ENCODE peak calls at places on chromosomes 12 and 14, in seven cellular contexts. Z is COLO829; G is SW480; O is iPS-NIHi11; I is omental fat pad; B is stimulated activated naive CD8-positive, alpha-beta T cell treated with anti-CD3 and anti-CD28 coated beads, Interleukin-15, Interleukin-2, amounts not matched to agents 100 U/mL and 50 U/mL, for 24 hours; E is right cardiac atrium. V is an unnamed sample.
A peak's percentile ranks its signal among the peaks of the same experiment; 100 is the strongest.

GRCh38 chr14:105641075-105641937 is 114.9 kb downstream of the TMEM121 start:
- DNase-seq in Z (no peak), G (no peak), O (no peak), I (no peak), B (no peak), E (no peak), V (no peak)

GRCh38 chr12:3667485-3667884 is 85.4 kb downstream of the CRACR2A start:
- DNase-seq in Z (no peak), G (no peak), O (no peak), I (no peak), B (no peak), E (no peak), V (no peak)

GRCh38 chr14:90452366-90452765 is 55.5 kb downstream of the CALM1 start:
- DNase-seq in Z (no peak), G (no peak), O (no peak), I (no peak), B (no peak), E (no peak), V (no peak)

GRCh38 chr14:103257211-103257962 is 76.7 kb upstream of the EIF5 start:
- DNase-seq in Z (no peak), G (peak; percentile 12), O (no peak), I (no peak), B (no peak), E (no peak), V (no peak)

GRCh38 chr12:26994109-26994508 is 20.1 kb downstream of the TM7SF3 start:
- DNase-seq in Z (no peak), G (no peak), O (no peak), I (no peak), B (no peak), E (no peak), V (no peak)

GRCh38 chr14:99081156-99081765 is 190.7 kb downstream of the BCL11B start:
- DNase-seq in Z (no peak), G (no peak), O (no peak), I (no peak), B (no peak), E (no peak), V (peak; percentile 6)

GRCh38 chr12:30598889-30599288 is 96.8 kb downstream of the IPO8 start:
- DNase-seq in Z (no peak), G (no peak), O (no peak), I (no peak), B (no peak), E (no peak), V (no peak)

GRCh38 chr12:21911832-21912231 is 29.4 kb downstream of the ABCC9 start:
- DNase-seq in Z (no peak), G (no peak), O (no peak), I (no peak), B (no peak), E (no peak), V (no peak)

GRCh38 chr12:6552140-6552551 is 3.7 kb downstream of the IFFO1 start:
- DNase-seq in Z (no peak), G (no peak), O (no peak), I (no peak), B (no peak), E (peak; percentile 83), V (peak; percentile 25)

GRCh38 chr14:68546839-68547238 is 246.0 kb downstream of the ZFP36L1 start:
- DNase-seq in Z (no peak), G (peak; percentile 45), O (no peak), I (no peak), B (no peak), E (no peak), V (no peak)

GRCh38 chr14:93184391-93185332 is at the start of the genes LYSET and MOAP1:
- DNase-seq in Z (peak; percentile 67), G (peak; percentile 91), O (peak; percentile 94), I (peak; percentile 53), B (peak; percentile 91), E (peak; percentile 95), V (peak; percentile 93)

GRCh38 chr14:93528884-93529558 is 98.3 kb downstream of the UNC79 start:
- DNase-seq in Z (no peak), G (no peak), O (no peak), I (no peak), B (no peak), E (no peak), V (no peak)

GRCh38 chr14:37903561-37904191 is 304.0 kb upstream of the SSTR1 start:
- DNase-seq in Z (peak; percentile 25), G (peak; percentile 47), O (peak; percentile 58), I (no peak), B (peak; percentile 6), E (no peak), V (no peak)

GRCh38 chr12:108854453-108855283 is 2.7 kb downstream of the SSH1 start:
- DNase-seq in Z (peak; percentile 78), G (peak; percentile 78), O (no peak), I (no peak), B (no peak), E (peak; percentile 76), V (no peak)

GRCh38 chr12:112408621-112409020 is 784 bp downstream of the RPL6 start:
- DNase-seq in Z (no peak), G (no peak), O (no peak), I (no peak), B (no peak), E (no peak), V (no peak)

GRCh38 chr12:117513353-117513752 is 151.9 kb upstream of the NOS1 start:
- DNase-seq in Z (no peak), G (no peak), O (no peak), I (no peak), B (no peak), E (no peak), V (no peak)

GRCh38 chr14:34211732-34212131 is 250.3 kb downstream of the SPTSSA start:
- DNase-seq in Z (peak; percentile 44), G (no peak), O (no peak), I (no peak), B (no peak), E (no peak), V (no peak)

GRCh38 chr12:53510181-53510812 is 3.0 kb upstream of the NPFF start:
- DNase-seq in Z (no peak), G (no peak), O (no peak), I (no peak), B (no peak), E (no peak), V (no peak)

GRCh38 chr12:30908389-30909087 is 18.0 kb upstream of the TSPAN11 start:
- DNase-seq in Z (no peak), G (no peak), O (no peak), I (no peak), B (no peak), E (no peak), V (no peak)

GRCh38 chr12:96132819-96133218 is 61.4 kb upstream of the ELK3 start:
- DNase-seq in Z (no peak), G (peak; percentile 42), O (no peak), I (no peak), B (peak; percentile 18), E (peak; percentile 52), V (no peak)

GRCh38 chr14:24425704-24426103 is 3.8 kb downstream of the CBLN3 start:
- DNase-seq in Z (peak; percentile 28), G (no peak), O (no peak), I (no peak), B (no peak), E (no peak), V (no peak)

GRCh38 chr14:65850429-65851145 is 438.1 kb downstream of the FUT8 start:
- DNase-seq in Z (no peak), G (no peak), O (no peak), I (no peak), B (peak; percentile 33), E (peak; percentile 48), V (no peak)

GRCh38 chr12:51392556-51393237 is 1.5 kb upstream of the GALNT6 start:
- DNase-seq in Z (no peak), G (no peak), O (peak; percentile 62), I (no peak), B (peak; percentile 44), E (peak; percentile 69), V (peak; percentile 71)

GRCh38 chr12:85405781-85406522 is 125.9 kb downstream of the ALX1 start:
- DNase-seq in Z (peak; percentile 7), G (no peak), O (no peak), I (no peak), B (no peak), E (no peak), V (no peak)

GRCh38 chr12:96487214-96487613 is 2.2 kb upstream of the CFAP54 start:
- DNase-seq in Z (no peak), G (no peak), O (no peak), I (no peak), B (no peak), E (no peak), V (no peak)

GRCh38 chr12:108854055-108854452 is 3.3 kb downstream of the SSH1 start:
- DNase-seq in Z (peak; percentile 24), G (no peak), O (no peak), I (no peak), B (no peak), E (no peak), V (no peak)

GRCh38 chr12:92987362-92987761 is 58.3 kb upstream of the EEA1 start:
- DNase-seq in Z (peak; percentile 72), G (peak; percentile 81), O (peak; percentile 42), I (no peak), B (no peak), E (no peak), V (no peak)

GRCh38 chr12:46507766-46508165 is 135.2 kb upstream of the SLC38A2 start:
- DNase-seq in Z (no peak), G (no peak), O (no peak), I (no peak), B (no peak), E (no peak), V (no peak)

GRCh38 chr12:106409898-106410297 is 52.4 kb downstream of the POLR3B start:
- DNase-seq in Z (no peak), G (no peak), O (no peak), I (no peak), B (no peak), E (no peak), V (no peak)

GRCh38 chr14:50318031-50318626 is 6.0 kb downstream of the DMAC2L start:
- DNase-seq in Z (peak; percentile 61), G (peak; percentile 44), O (peak; percentile 37), I (no peak), B (no peak), E (no peak), V (no peak)

GRCh38 chr14:92971601-92972180 is 48.7 kb downstream of the CHGA start:
- DNase-seq in Z (no peak), G (no peak), O (no peak), I (no peak), B (no peak), E (no peak), V (no peak)